ENCODE peak calls at places on chromosomes 11 and 22, in four cellular contexts. S is HepG2, D is K562, X is GM12878. W is an unnamed sample.

GRCh38 chr11:75386912-75387311 is 12.4 kb upstream of the RPS3 start:
- DNase-seq in S (no peak), D (no peak), X (no peak), W (no peak)

GRCh38 chr11:35412285-35412684 is 7.1 kb downstream of the SLC1A2 start:
- DNase-seq in S (no peak), D (peak), X (no peak), W (peak)

GRCh38 chr11:67345949-67346819 is 7.2 kb downstream of the POLD4 start:
- DNase-seq in S (peak), D (peak), X (peak), W (no peak)

GRCh38 chr11:121420398-121420797 is 31.7 kb upstream of the SORL1 start:
- DNase-seq in S (no peak), D (no peak), X (no peak), W (no peak)

GRCh38 chr22:32337015-32337414 is 20.7 kb upstream of the RFPL3 start:
- DNase-seq in S (no peak), D (no peak), X (no peak), W (no peak)

GRCh38 chr11:114179234-114179941 is 116.8 kb upstream of the NNMT start:
- DNase-seq in S (no peak), D (peak), X (no peak), W (no peak)

GRCh38 chr22:39979458-39979857 is 15.3 kb upstream of the FAM83F start:
- DNase-seq in S (no peak), D (no peak), X (no peak), W (no peak)

GRCh38 chr11:40338739-40339138 is 1120.7 kb downstream of the LRRC4C start:
- DNase-seq in S (no peak), D (no peak), X (no peak), W (no peak)

GRCh38 chr22:46893281-46894020 is 131.0 kb downstream of the TBC1D22A start:
- DNase-seq in S (no peak), D (no peak), X (no peak), W (no peak)

GRCh38 chr22:49960967-49961600 is 512 bp downstream of the PIM3 start:
- DNase-seq in S (no peak), D (peak), X (no peak), W (no peak)

GRCh38 chr11:128905345-128906184 is 14.4 kb downstream of the KCNJ5 start:
- DNase-seq in S (no peak), D (peak), X (no peak), W (peak)

GRCh38 chr11:60766547-60766946 is 9.9 kb downstream of the MS4A15 start:
- DNase-seq in S (no peak), D (no peak), X (no peak), W (no peak)

GRCh38 chr11:6259638-6260019 is at the start of gene CCKBR:
- DNase-seq in S (no peak), D (no peak), X (no peak), W (peak)

GRCh38 chr11:78406568-78407196 is 10.9 kb downstream of the GAB2 start:
- DNase-seq in S (no peak), D (no peak), X (no peak), W (no peak)

GRCh38 chr22:44119669-44120313 is 60.9 kb upstream of the PARVG start:
- DNase-seq in S (no peak), D (no peak), X (no peak), W (no peak)

GRCh38 chr22:44116331-44116730 is 64.4 kb upstream of the PARVG start:
- DNase-seq in S (no peak), D (no peak), X (no peak), W (no peak)

GRCh38 chr22:44118645-44119315 is 61.9 kb upstream of the PARVG start:
- DNase-seq in S (no peak), D (no peak), X (no peak), W (no peak)

GRCh38 chr22:44120314-44120704 is 60.4 kb upstream of the PARVG start:
- DNase-seq in S (no peak), D (peak), X (no peak), W (no peak)

DNA sequence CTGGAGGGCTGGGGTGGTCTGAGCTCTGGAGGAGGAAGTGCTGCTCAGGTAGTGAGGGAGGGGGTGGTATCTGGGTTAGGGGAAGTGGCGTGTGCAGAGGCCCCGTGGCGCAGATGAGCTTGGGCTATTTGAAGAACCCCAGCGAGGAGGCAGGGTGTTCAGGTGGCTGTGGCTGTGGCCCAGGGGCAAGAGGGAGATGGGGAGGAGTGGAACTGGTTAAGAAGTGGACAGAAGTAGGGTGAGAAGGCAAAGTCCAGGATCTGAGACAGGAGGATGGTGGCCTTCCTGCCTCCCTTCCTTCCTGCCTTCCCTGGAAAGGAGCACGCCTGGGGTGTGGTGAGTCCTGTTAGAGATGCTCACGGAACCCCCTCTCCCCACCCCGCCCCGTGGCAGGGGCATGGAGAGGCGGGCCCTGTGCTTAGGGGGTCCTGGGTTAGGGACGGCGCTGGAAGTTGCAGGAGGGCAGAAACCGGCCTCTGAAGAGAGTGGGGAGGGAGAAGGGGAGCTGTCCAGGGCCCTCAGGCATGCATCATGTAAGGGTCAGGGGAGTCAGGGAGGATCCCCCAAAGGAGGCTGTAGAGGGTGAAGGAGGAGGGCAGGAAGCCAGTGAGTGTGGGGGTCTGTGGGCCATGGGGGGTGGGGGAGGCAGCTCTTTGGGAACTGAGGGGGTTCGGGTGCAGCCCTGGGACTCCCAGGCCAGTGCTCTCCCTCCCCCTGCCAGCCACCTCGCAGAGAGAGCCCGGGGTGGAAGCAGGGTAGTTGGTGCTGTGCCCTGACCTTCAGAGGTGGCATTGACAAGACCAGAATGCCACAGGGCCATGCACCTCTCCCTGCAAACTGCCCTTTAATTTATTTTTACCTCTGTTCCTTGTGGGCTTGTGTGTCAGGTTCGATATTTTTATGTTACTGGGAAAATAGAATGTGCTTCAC is 63.7 kb upstream of the PARVG start:
- DNase-seq in S (no peak), D (no peak), X (no peak), W (no peak)
- TF ChIP-seq FOXM1 in S (no peak), D (no peak), X (no peak), W (no peak)

GRCh38 chr11:14499178-14499559 is 442 bp downstream of the COPB1 start:
- DNase-seq in S (peak), D (peak), X (no peak), W (no peak)
- TF ChIP-seq TARDBP in S (no peak), D (no peak), X (no peak), W (no peak)

GRCh38 chr11:8832571-8833260 is 78.3 kb upstream of the AKIP1 start:
- DNase-seq in S (no peak), D (no peak), X (peak), W (no peak)
- TF ChIP-seq FOXM1 in S (no peak), D (no peak), X (no peak), W (no peak)

GRCh38 chr11:63023851-63024648 is 8.4 kb upstream of the SLC22A8 start:
- DNase-seq in S (peak), D (peak), X (no peak), W (peak)

GRCh38 chr11:63019506-63019905 is 3.9 kb upstream of the SLC22A8 start:
- DNase-seq in S (no peak), D (no peak), X (no peak), W (no peak)

GRCh38 chr11:63023415-63023814 is 7.8 kb upstream of the SLC22A8 start:
- DNase-seq in S (no peak), D (no peak), X (no peak), W (no peak)

GRCh38 chr11:63022422-63022821 is 6.8 kb upstream of the SLC22A8 start:
- DNase-seq in S (no peak), D (peak), X (no peak), W (no peak)

GRCh38 chr11:63020671-63021255 is 5.1 kb upstream of the SLC22A8 start:
- DNase-seq in S (no peak), D (peak), X (no peak), W (peak)
- TF ChIP-seq TARDBP in S (no peak), D (no peak), X (no peak), W (no peak)

GRCh38 chr11:57530596-57531507 is at the start of gene TIMM10:
- DNase-seq in S (peak), D (peak), X (peak), W (peak)
- TF ChIP-seq FOXM1 in S (no peak), D (peak), X (peak), W (no peak)

GRCh38 chr11:13415201-13415600 is 47.8 kb downstream of the BTBD10 start:
- DNase-seq in S (no peak), D (no peak), X (no peak), W (no peak)
- TF ChIP-seq TARDBP in S (no peak), D (no peak), X (no peak), W (no peak)